ENCODE peak calls at places on chromosomes 3 and 15, in eight cellular contexts. One of them, this sample, is unnamed.

GRCh38 chr15:39300451-39301153 is 280.3 kb upstream of the THBS1 start:
- DNase-seq in HFFc6: peak
- DNase-seq in pancreas: no peak
- DNase-seq in nephron progenitor cell: no peak
- DNase-seq in brain microvascular endothelial cell: peak
- DNase-seq in neural progenitor cell: no peak
- DNase-seq in foreskin fibroblast: peak
- DNase-seq in body of pancreas: no peak
- DNase-seq in this sample: no peak

GRCh38 chr3:72655758-72656157 is 192.5 kb downstream of the SHQ1 start:
- DNase-seq in neural progenitor cell: no peak
- DNase-seq in foreskin fibroblast: no peak
- DNase-seq in body of pancreas: no peak
- DNase-seq in nephron progenitor cell: no peak
- DNase-seq in HFFc6: no peak
- DNase-seq in brain microvascular endothelial cell: no peak
- DNase-seq in pancreas: no peak
- DNase-seq in this sample: no peak

GRCh38 chr3:33758874-33759273 is 39.6 kb upstream of the PDCD6IP start:
- DNase-seq in nephron progenitor cell: no peak
- DNase-seq in body of pancreas: no peak
- DNase-seq in neural progenitor cell: no peak
- DNase-seq in HFFc6: peak
- DNase-seq in brain microvascular endothelial cell: no peak
- DNase-seq in foreskin fibroblast: peak
- DNase-seq in pancreas: no peak
- DNase-seq in this sample: no peak

GRCh38 chr3:32910954-32911353 is 40.5 kb upstream of the CCR4 start:
- DNase-seq in pancreas: no peak
- DNase-seq in body of pancreas: no peak
- DNase-seq in HFFc6: peak
- DNase-seq in foreskin fibroblast: peak
- DNase-seq in brain microvascular endothelial cell: no peak
- DNase-seq in neural progenitor cell: no peak
- DNase-seq in nephron progenitor cell: no peak
- DNase-seq in this sample: no peak

GRCh38 chr15:48800811-48801460 is 9.9 kb downstream of the CEP152 start:
- DNase-seq in pancreas: no peak
- DNase-seq in neural progenitor cell: no peak
- DNase-seq in HFFc6: peak
- DNase-seq in foreskin fibroblast: peak
- DNase-seq in nephron progenitor cell: no peak
- DNase-seq in body of pancreas: no peak
- DNase-seq in brain microvascular endothelial cell: no peak
- DNase-seq in this sample: no peak

GRCh38 chr15:78004222-78004727 is 73.2 kb downstream of the TBC1D2B start:
- DNase-seq in nephron progenitor cell: no peak
- DNase-seq in pancreas: peak
- DNase-seq in foreskin fibroblast: no peak
- DNase-seq in neural progenitor cell: peak
- DNase-seq in HFFc6: no peak
- DNase-seq in brain microvascular endothelial cell: no peak
- DNase-seq in body of pancreas: peak
- DNase-seq in this sample: no peak

GRCh38 chr3:178341636-178342035 is 194.6 kb upstream of the KCNMB2 start:
- DNase-seq in body of pancreas: no peak
- DNase-seq in brain microvascular endothelial cell: no peak
- DNase-seq in nephron progenitor cell: peak
- DNase-seq in HFFc6: no peak
- DNase-seq in neural progenitor cell: no peak
- DNase-seq in foreskin fibroblast: no peak
- DNase-seq in pancreas: no peak
- DNase-seq in this sample: no peak

GRCh38 chr15:39404767-39405173 is 176.1 kb upstream of the THBS1 start:
- DNase-seq in pancreas: no peak
- DNase-seq in brain microvascular endothelial cell: peak
- DNase-seq in HFFc6: peak
- DNase-seq in neural progenitor cell: no peak
- DNase-seq in body of pancreas: no peak
- DNase-seq in foreskin fibroblast: peak
- DNase-seq in nephron progenitor cell: no peak
- DNase-seq in this sample: no peak

GRCh38 chr15:66489179-66489791 is 8.3 kb downstream of the SNAPC5 start:
- DNase-seq in brain microvascular endothelial cell: no peak
- DNase-seq in body of pancreas: no peak
- DNase-seq in neural progenitor cell: no peak
- DNase-seq in pancreas: no peak
- DNase-seq in HFFc6: no peak
- DNase-seq in foreskin fibroblast: no peak
- DNase-seq in nephron progenitor cell: no peak
- DNase-seq in this sample: no peak

GRCh38 chr3:63726656-63727055 is 74.2 kb downstream of the SNTN start:
- DNase-seq in HFFc6: no peak
- DNase-seq in foreskin fibroblast: no peak
- DNase-seq in body of pancreas: no peak
- DNase-seq in pancreas: no peak
- DNase-seq in neural progenitor cell: no peak
- DNase-seq in nephron progenitor cell: no peak
- DNase-seq in brain microvascular endothelial cell: peak
- DNase-seq in this sample: no peak

GRCh38 chr3:123668906-123669305 is 84.1 kb upstream of the HACD2 start:
- DNase-seq in nephron progenitor cell: no peak
- DNase-seq in body of pancreas: no peak
- DNase-seq in neural progenitor cell: no peak
- DNase-seq in foreskin fibroblast: no peak
- DNase-seq in pancreas: no peak
- DNase-seq in HFFc6: no peak
- DNase-seq in brain microvascular endothelial cell: no peak
- DNase-seq in this sample: no peak

GRCh38 chr3:195748661-195749060 is 27.9 kb downstream of the MUC20 start:
- DNase-seq in HFFc6: no peak
- DNase-seq in brain microvascular endothelial cell: no peak
- DNase-seq in body of pancreas: no peak
- DNase-seq in nephron progenitor cell: no peak
- DNase-seq in pancreas: no peak
- DNase-seq in foreskin fibroblast: no peak
- DNase-seq in neural progenitor cell: no peak
- DNase-seq in this sample: no peak

GRCh38 chr15:75153565-75154248 is 48.0 kb upstream of the C15orf39 start:
- DNase-seq in neural progenitor cell: no peak
- DNase-seq in pancreas: no peak
- DNase-seq in brain microvascular endothelial cell: no peak
- DNase-seq in foreskin fibroblast: no peak
- DNase-seq in body of pancreas: no peak
- DNase-seq in nephron progenitor cell: no peak
- DNase-seq in HFFc6: no peak
- DNase-seq in this sample: no peak

GRCh38 chr15:36501063-36501678 is 78.3 kb upstream of the CDIN1 start:
- DNase-seq in HFFc6: peak
- DNase-seq in foreskin fibroblast: peak
- DNase-seq in body of pancreas: peak
- DNase-seq in neural progenitor cell: peak
- DNase-seq in nephron progenitor cell: peak
- DNase-seq in brain microvascular endothelial cell: peak
- DNase-seq in pancreas: peak
- DNase-seq in this sample: peak

GRCh38 chr3:170278632-170279031 is 56.4 kb downstream of the PRKCI start:
- DNase-seq in body of pancreas: no peak
- DNase-seq in HFFc6: no peak
- DNase-seq in pancreas: no peak
- DNase-seq in foreskin fibroblast: no peak
- DNase-seq in brain microvascular endothelial cell: no peak
- DNase-seq in neural progenitor cell: no peak
- DNase-seq in nephron progenitor cell: no peak
- DNase-seq in this sample: no peak

GRCh38 chr3:194496217-194496881 is 9.5 kb upstream of the ATP13A3 start:
- DNase-seq in pancreas: no peak
- DNase-seq in brain microvascular endothelial cell: no peak
- DNase-seq in HFFc6: no peak
- DNase-seq in body of pancreas: no peak
- DNase-seq in foreskin fibroblast: peak
- DNase-seq in nephron progenitor cell: no peak
- DNase-seq in neural progenitor cell: no peak
- DNase-seq in this sample: no peak

GRCh38 chr3:72595376-72595775 is 252.9 kb downstream of the SHQ1 start:
- DNase-seq in HFFc6: no peak
- DNase-seq in brain microvascular endothelial cell: no peak
- DNase-seq in body of pancreas: no peak
- DNase-seq in neural progenitor cell: no peak
- DNase-seq in foreskin fibroblast: no peak
- DNase-seq in pancreas: no peak
- DNase-seq in nephron progenitor cell: no peak
- DNase-seq in this sample: no peak

GRCh38 chr15:80844011-80844732 is 65.0 kb downstream of the CEMIP start:
- DNase-seq in brain microvascular endothelial cell: peak
- DNase-seq in pancreas: no peak
- DNase-seq in foreskin fibroblast: peak
- DNase-seq in nephron progenitor cell: no peak
- DNase-seq in body of pancreas: no peak
- DNase-seq in HFFc6: peak
- DNase-seq in neural progenitor cell: no peak
- DNase-seq in this sample: no peak

GRCh38 chr15:76963596-76963995 is 31.3 kb upstream of the PSTPIP1 start:
- DNase-seq in body of pancreas: peak
- DNase-seq in pancreas: no peak
- DNase-seq in HFFc6: no peak
- DNase-seq in foreskin fibroblast: no peak
- DNase-seq in brain microvascular endothelial cell: no peak
- DNase-seq in nephron progenitor cell: no peak
- DNase-seq in neural progenitor cell: no peak
- DNase-seq in this sample: no peak

GRCh38 chr15:49876401-49877038 is 242.5 kb downstream of the ATP8B4 start:
- DNase-seq in foreskin fibroblast: no peak
- DNase-seq in neural progenitor cell: peak
- DNase-seq in nephron progenitor cell: no peak
- DNase-seq in HFFc6: no peak
- DNase-seq in body of pancreas: peak
- DNase-seq in pancreas: no peak
- DNase-seq in brain microvascular endothelial cell: no peak
- DNase-seq in this sample: no peak
- TF ChIP-seq CTCF in foreskin fibroblast: no peak
- TF ChIP-seq CTCF in neural progenitor cell: peak
- TF ChIP-seq CTCF in nephron progenitor cell: no peak
- TF ChIP-seq CTCF in HFFc6: no peak
- TF ChIP-seq CTCF in body of pancreas: peak
- TF ChIP-seq CTCF in pancreas: peak
- TF ChIP-seq CTCF in brain microvascular endothelial cell: peak
- TF ChIP-seq CTCF in this sample: peak

DNA sequence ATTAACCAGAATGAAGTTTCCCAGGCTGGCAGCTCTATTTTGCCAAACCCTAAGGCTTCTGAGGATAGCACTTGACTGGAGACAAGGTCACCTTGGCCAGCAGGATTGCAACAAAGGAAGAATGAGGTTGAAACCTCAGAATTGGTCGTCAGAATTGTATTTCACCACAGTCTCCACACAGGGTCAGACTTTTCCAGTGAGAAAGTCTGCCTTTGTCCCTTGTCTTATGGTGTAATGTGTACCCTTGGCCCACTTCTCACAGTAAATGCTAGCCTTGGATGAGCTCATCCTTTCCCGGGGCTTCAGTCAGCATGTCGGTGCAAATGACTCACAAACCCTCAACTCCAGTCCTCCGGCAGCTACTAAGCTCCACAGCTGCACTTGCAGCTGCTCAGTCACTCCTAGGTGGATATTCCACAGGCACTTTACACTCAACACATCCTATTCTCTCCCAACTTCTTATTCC is 19.7 kb downstream of the SSR3 start:
- DNase-seq in nephron progenitor cell: no peak
- DNase-seq in pancreas: peak
- DNase-seq in brain microvascular endothelial cell: peak
- DNase-seq in neural progenitor cell: no peak
- DNase-seq in body of pancreas: peak
- DNase-seq in HFFc6: peak
- DNase-seq in foreskin fibroblast: peak
- DNase-seq in this sample: peak
- TF ChIP-seq CTCF in nephron progenitor cell: no peak
- TF ChIP-seq CTCF in pancreas: no peak
- TF ChIP-seq CTCF in brain microvascular endothelial cell: peak
- TF ChIP-seq CTCF in neural progenitor cell: no peak
- TF ChIP-seq CTCF in body of pancreas: peak
- TF ChIP-seq CTCF in HFFc6: peak
- TF ChIP-seq CTCF in foreskin fibroblast: no peak
- TF ChIP-seq CTCF in this sample: peak

DNA sequence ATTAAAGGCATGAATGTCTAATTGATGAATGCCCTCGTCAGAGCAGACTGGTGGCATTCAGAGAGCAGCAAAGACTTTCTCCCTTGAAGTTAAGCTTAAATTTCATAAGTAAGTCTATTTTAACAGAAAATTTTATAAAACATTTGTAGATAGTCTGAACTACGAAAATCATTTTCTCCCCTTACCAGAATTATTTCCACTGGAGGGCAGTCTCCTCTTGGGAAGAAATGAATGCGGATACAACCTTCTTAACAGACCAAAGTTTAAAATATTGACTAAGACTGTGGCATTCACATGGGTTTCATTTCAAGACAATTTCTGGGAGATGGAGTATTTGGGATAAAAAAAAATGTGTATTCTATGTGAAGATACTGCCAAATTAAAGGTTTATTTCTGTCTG is 669.0 kb downstream of the FHIT start:
- DNase-seq in pancreas: no peak
- DNase-seq in foreskin fibroblast: peak
- DNase-seq in nephron progenitor cell: no peak
- DNase-seq in brain microvascular endothelial cell: no peak
- DNase-seq in body of pancreas: no peak
- DNase-seq in neural progenitor cell: no peak
- DNase-seq in HFFc6: peak
- DNase-seq in this sample: no peak
- TF ChIP-seq CTCF in pancreas: no peak
- TF ChIP-seq CTCF in foreskin fibroblast: peak
- TF ChIP-seq CTCF in nephron progenitor cell: no peak
- TF ChIP-seq CTCF in brain microvascular endothelial cell: peak
- TF ChIP-seq CTCF in body of pancreas: no peak
- TF ChIP-seq CTCF in neural progenitor cell: peak
- TF ChIP-seq CTCF in HFFc6: peak
- TF ChIP-seq CTCF in this sample: peak

DNA sequence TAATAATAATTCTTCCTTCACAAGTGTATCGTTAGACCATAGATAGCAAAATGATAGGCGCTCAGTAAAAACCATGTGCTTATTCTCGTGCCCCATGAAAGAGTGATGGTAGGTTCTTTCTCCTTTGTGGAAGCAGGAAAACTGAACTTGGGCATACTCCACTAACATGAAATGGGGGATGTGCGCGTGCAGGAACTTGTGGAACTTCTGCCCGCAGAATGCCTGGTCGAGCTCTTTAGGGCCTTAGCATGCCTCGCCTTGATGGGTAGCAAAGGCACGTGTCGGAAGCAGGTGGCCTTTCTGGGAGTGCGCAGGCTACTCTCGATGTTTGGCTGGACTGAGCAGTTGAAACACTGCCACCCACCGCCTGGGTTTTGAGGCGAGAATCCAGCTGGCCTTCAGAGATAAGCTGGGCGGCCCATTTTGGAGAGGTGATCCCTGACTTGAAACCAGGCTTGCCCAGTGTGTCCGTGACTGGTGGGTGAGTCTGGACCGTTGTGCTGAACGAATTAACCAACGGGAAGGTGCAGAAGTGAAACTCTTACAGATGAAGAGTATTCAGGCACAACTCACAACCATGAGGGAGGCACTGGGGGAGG is 821 bp downstream of the PCCB start:
- DNase-seq in neural progenitor cell: peak
- DNase-seq in body of pancreas: peak
- DNase-seq in pancreas: peak
- DNase-seq in foreskin fibroblast: peak
- DNase-seq in nephron progenitor cell: peak
- DNase-seq in HFFc6: peak
- DNase-seq in brain microvascular endothelial cell: peak
- DNase-seq in this sample: peak
- TF ChIP-seq CTCF in neural progenitor cell: no peak
- TF ChIP-seq CTCF in body of pancreas: peak
- TF ChIP-seq CTCF in pancreas: no peak
- TF ChIP-seq CTCF in foreskin fibroblast: no peak
- TF ChIP-seq CTCF in nephron progenitor cell: no peak
- TF ChIP-seq CTCF in HFFc6: no peak
- TF ChIP-seq CTCF in brain microvascular endothelial cell: peak
- TF ChIP-seq CTCF in this sample: no peak

This sample was measured in neural crest cell.